ENCODE peak calls at places on chromosomes 12 and 14, in ten cellular contexts. J is T-cell; M is tibial nerve; B is CD4-positive, alpha-beta memory T cell; D is left ventricle myocardium inferior; V is GM20000; I is epithelial cell of prostate; Q is sigmoid colon; W is NCI-H460; Z is AG20443. S is an unnamed sample.

GRCh38 chr12:111298583-111299436 is 70.1 kb downstream of the PHETA1 start:
- DNase-seq in J (peak), M (no peak), B (peak), D (peak), V (peak), I (no peak), Q (no peak), W (peak), Z (peak), S (no peak)

GRCh38 chr12:93317227-93317626 is 60.5 kb upstream of the NUDT4 start:
- DNase-seq in J (no peak), M (no peak), B (no peak), D (no peak), V (no peak), I (peak), Q (no peak), W (no peak), Z (no peak), S (no peak)

GRCh38 chr14:61472025-61472672 is 150.8 kb downstream of the PRKCH start:
- DNase-seq in J (no peak), M (no peak), B (peak), D (peak), V (no peak), I (peak), Q (no peak), W (peak), Z (peak), S (no peak)

GRCh38 chr12:67456281-67456918 is 187.2 kb downstream of the CAND1 start:
- DNase-seq in J (no peak), M (no peak), B (no peak), D (no peak), V (no peak), I (no peak), Q (no peak), W (no peak), Z (peak), S (no peak)

GRCh38 chr14:103699901-103700752 is 15.1 kb downstream of the XRCC3 start:
- DNase-seq in J (no peak), M (no peak), B (no peak), D (peak), V (no peak), I (no peak), Q (no peak), W (no peak), Z (no peak), S (peak)

GRCh38 chr14:55803506-55804197 is 223.6 kb downstream of the KTN1 start:
- DNase-seq in J (no peak), M (no peak), B (no peak), D (no peak), V (no peak), I (no peak), Q (no peak), W (no peak), Z (no peak), S (no peak)

GRCh38 chr12:51911307-51911706 is 4.0 kb downstream of the ACVRL1 start:
- DNase-seq in J (no peak), M (no peak), B (no peak), D (no peak), V (no peak), I (no peak), Q (peak), W (no peak), Z (no peak), S (no peak)

GRCh38 chr12:13328535-13328934 is 132.0 kb downstream of the EMP1 start:
- DNase-seq in J (no peak), M (no peak), B (no peak), D (no peak), V (no peak), I (no peak), Q (no peak), W (no peak), Z (no peak), S (no peak)

GRCh38 chr12:51839310-51839943 is 9.1 kb downstream of the FIGNL2 start:
- DNase-seq in J (no peak), M (no peak), B (no peak), D (no peak), V (no peak), I (no peak), Q (no peak), W (no peak), Z (no peak), S (no peak)

GRCh38 chr12:6370994-6371754 is 4.2 kb downstream of the SCNN1A start:
- DNase-seq in J (no peak), M (no peak), B (no peak), D (no peak), V (no peak), I (peak), Q (peak), W (peak), Z (no peak), S (no peak)

GRCh38 chr12:2397356-2398045 is 344.7 kb downstream of the CACNA1C start:
- DNase-seq in J (no peak), M (no peak), B (no peak), D (no peak), V (no peak), I (no peak), Q (no peak), W (no peak), Z (no peak), S (no peak)